ENCODE peak calls at places on chromosomes 2 and 18, in eight cellular contexts. One of them, this sample, is unnamed.

GRCh38 chr2:100011272-100011711 is 131.1 kb downstream of the AFF3 start:
- DNase-seq in foreskin fibroblast: peak
- DNase-seq in stromal cell of bone marrow: peak
- DNase-seq in left cardiac atrium: no peak
- DNase-seq in NCI-H1694: no peak
- DNase-seq in DMS153: no peak
- DNase-seq in MV-4-11: no peak
- DNase-seq in esophagus squamous epithelium: no peak
- DNase-seq in this sample: no peak

GRCh38 chr2:149768320-149768799 is 180.8 kb upstream of the MMADHC start:
- DNase-seq in foreskin fibroblast: peak
- DNase-seq in stromal cell of bone marrow: no peak
- DNase-seq in left cardiac atrium: no peak
- DNase-seq in NCI-H1694: no peak
- DNase-seq in DMS153: peak
- DNase-seq in MV-4-11: no peak
- DNase-seq in esophagus squamous epithelium: no peak
- DNase-seq in this sample: no peak

GRCh38 chr2:86038291-86039081 is 67.2 kb downstream of the POLR1A start:
- DNase-seq in foreskin fibroblast: peak
- DNase-seq in stromal cell of bone marrow: peak
- DNase-seq in left cardiac atrium: peak
- DNase-seq in NCI-H1694: no peak
- DNase-seq in DMS153: no peak
- DNase-seq in MV-4-11: peak
- DNase-seq in esophagus squamous epithelium: no peak
- DNase-seq in this sample: no peak

GRCh38 chr2:3913252-3913651 is 209.9 kb downstream of the DCDC2C start:
- DNase-seq in foreskin fibroblast: no peak
- DNase-seq in stromal cell of bone marrow: no peak
- DNase-seq in left cardiac atrium: peak
- DNase-seq in NCI-H1694: no peak
- DNase-seq in DMS153: no peak
- DNase-seq in MV-4-11: no peak
- DNase-seq in esophagus squamous epithelium: no peak
- DNase-seq in this sample: no peak

GRCh38 chr2:54099834-54100595 is 15.4 kb upstream of the ACYP2 start:
- DNase-seq in foreskin fibroblast: no peak
- DNase-seq in stromal cell of bone marrow: no peak
- DNase-seq in left cardiac atrium: no peak
- DNase-seq in NCI-H1694: no peak
- DNase-seq in DMS153: no peak
- DNase-seq in MV-4-11: no peak
- DNase-seq in esophagus squamous epithelium: no peak
- DNase-seq in this sample: no peak

GRCh38 chr2:53987336-53987921 is 16.6 kb upstream of the PSME4 start:
- DNase-seq in foreskin fibroblast: peak
- DNase-seq in stromal cell of bone marrow: no peak
- DNase-seq in left cardiac atrium: no peak
- DNase-seq in NCI-H1694: no peak
- DNase-seq in DMS153: peak
- DNase-seq in MV-4-11: no peak
- DNase-seq in esophagus squamous epithelium: no peak
- DNase-seq in this sample: no peak

GRCh38 chr2:17538022-17538843 is 2.3 kb upstream of the VSNL1 start:
- DNase-seq in foreskin fibroblast: peak
- DNase-seq in stromal cell of bone marrow: no peak
- DNase-seq in left cardiac atrium: no peak
- DNase-seq in NCI-H1694: no peak
- DNase-seq in DMS153: no peak
- DNase-seq in MV-4-11: no peak
- DNase-seq in esophagus squamous epithelium: no peak
- DNase-seq in this sample: no peak

GRCh38 chr18:76621782-76622495 is 126.9 kb upstream of the ZNF516 start:
- DNase-seq in foreskin fibroblast: peak
- DNase-seq in stromal cell of bone marrow: no peak
- DNase-seq in left cardiac atrium: no peak
- DNase-seq in NCI-H1694: no peak
- DNase-seq in DMS153: peak
- DNase-seq in MV-4-11: no peak
- DNase-seq in esophagus squamous epithelium: no peak
- DNase-seq in this sample: peak

GRCh38 chr2:57376985-57377384 is 669.6 kb upstream of the VRK2 start:
- DNase-seq in foreskin fibroblast: peak
- DNase-seq in stromal cell of bone marrow: no peak
- DNase-seq in left cardiac atrium: no peak
- DNase-seq in NCI-H1694: peak
- DNase-seq in DMS153: no peak
- DNase-seq in MV-4-11: peak
- DNase-seq in esophagus squamous epithelium: no peak
- DNase-seq in this sample: peak

GRCh38 chr2:6934758-6935638 is 17.8 kb downstream of the RNF144A start:
- DNase-seq in foreskin fibroblast: no peak
- DNase-seq in stromal cell of bone marrow: no peak
- DNase-seq in left cardiac atrium: no peak
- DNase-seq in NCI-H1694: no peak
- DNase-seq in DMS153: no peak
- DNase-seq in MV-4-11: peak
- DNase-seq in esophagus squamous epithelium: no peak
- DNase-seq in this sample: peak

GRCh38 chr2:19673213-19673791 is 228.5 kb downstream of the TTC32 start:
- DNase-seq in foreskin fibroblast: peak
- DNase-seq in stromal cell of bone marrow: no peak
- DNase-seq in left cardiac atrium: peak
- DNase-seq in NCI-H1694: no peak
- DNase-seq in DMS153: no peak
- DNase-seq in MV-4-11: no peak
- DNase-seq in esophagus squamous epithelium: no peak
- DNase-seq in this sample: no peak

GRCh38 chr2:180146541-180146940 is 139.4 kb upstream of the CWC22 start:
- DNase-seq in foreskin fibroblast: no peak
- DNase-seq in stromal cell of bone marrow: no peak
- DNase-seq in left cardiac atrium: no peak
- DNase-seq in NCI-H1694: no peak
- DNase-seq in DMS153: no peak
- DNase-seq in MV-4-11: no peak
- DNase-seq in esophagus squamous epithelium: no peak
- DNase-seq in this sample: no peak

GRCh38 chr2:68767031-68767961 is 32.7 kb downstream of the ARHGAP25 start:
- DNase-seq in foreskin fibroblast: no peak
- DNase-seq in stromal cell of bone marrow: no peak
- DNase-seq in left cardiac atrium: no peak
- DNase-seq in NCI-H1694: no peak
- DNase-seq in DMS153: peak
- DNase-seq in MV-4-11: no peak
- DNase-seq in esophagus squamous epithelium: no peak
- DNase-seq in this sample: no peak

GRCh38 chr2:135948642-135949355 is 36.6 kb downstream of the DARS1 start:
- DNase-seq in foreskin fibroblast: peak
- DNase-seq in stromal cell of bone marrow: peak
- DNase-seq in left cardiac atrium: no peak
- DNase-seq in NCI-H1694: no peak
- DNase-seq in DMS153: no peak
- DNase-seq in MV-4-11: no peak
- DNase-seq in esophagus squamous epithelium: no peak
- DNase-seq in this sample: no peak

GRCh38 chr18:76756491-76757288 is 65.7 kb upstream of the ZNF236 start:
- DNase-seq in foreskin fibroblast: peak
- DNase-seq in stromal cell of bone marrow: no peak
- DNase-seq in left cardiac atrium: no peak
- DNase-seq in NCI-H1694: no peak
- DNase-seq in DMS153: peak
- DNase-seq in MV-4-11: no peak
- DNase-seq in esophagus squamous epithelium: no peak
- DNase-seq in this sample: no peak

GRCh38 chr18:52339891-52340371 is at the start of gene DCC:
- DNase-seq in foreskin fibroblast: peak
- DNase-seq in stromal cell of bone marrow: no peak
- DNase-seq in left cardiac atrium: peak
- DNase-seq in NCI-H1694: peak
- DNase-seq in DMS153: peak
- DNase-seq in MV-4-11: peak
- DNase-seq in esophagus squamous epithelium: no peak
- DNase-seq in this sample: no peak